ENCODE peak calls at places on chromosome 14, in four cellular contexts. O is K562, V is GM12878, M is SK-N-SH. T is an unnamed sample.

GRCh38 chr14:79551591-79551990 is 659.7 kb downstream of the DIO2 start:
- DNase-seq in O (no peak), V (no peak), M (no peak), T (no peak)

GRCh38 chr14:52020315-52020714 is 31.0 kb downstream of the RTRAF start:
- DNase-seq in O (no peak), V (no peak), M (no peak), T (no peak)

GRCh38 chr14:50941151-50941550 is 3.1 kb downstream of the PYGL start:
- DNase-seq in O (no peak), V (no peak), M (no peak), T (no peak)

GRCh38 chr14:105473677-105474477 is 744 bp upstream of the CRIP2 start:
- DNase-seq in O (peak; percentile 85), V (no peak), M (peak; percentile 85), T (peak; percentile 79)

GRCh38 chr14:103155013-103155412 is 31.8 kb downstream of the TNFAIP2 start:
- DNase-seq in O (no peak), V (no peak), M (peak; percentile 77), T (no peak)

GRCh38 chr14:89366580-89367448 is 50.2 kb downstream of the FOXN3 start:
- DNase-seq in O (no peak), V (no peak), M (no peak), T (no peak)

GRCh38 chr14:64191756-64192155 is 102.4 kb downstream of the ESR2 start:
- DNase-seq in O (no peak), V (no peak), M (no peak), T (no peak)

GRCh38 chr14:71341160-71341559 is 433.9 kb downstream of the PCNX1 start:
- DNase-seq in O (no peak), V (no peak), M (no peak), T (no peak)

GRCh38 chr14:97978336-97978735 is 1181.2 kb downstream of the VRK1 start:
- DNase-seq in O (no peak), V (no peak), M (peak; percentile 56), T (no peak)

GRCh38 chr14:23953464-23954278 is at the start of gene DHRS4:
- DNase-seq in O (peak; percentile 70), V (peak; percentile 47), M (peak; percentile 91), T (peak; percentile 64)

GRCh38 chr14:69845787-69846186 is 33.4 kb upstream of the SMOC1 start:
- DNase-seq in O (no peak), V (no peak), M (no peak), T (no peak)

GRCh38 chr14:58072288-58073071 is 79.5 kb downstream of the ARMH4 start:
- DNase-seq in O (peak; percentile 49), V (peak; percentile 13), M (peak; percentile 46), T (peak; percentile 23)

GRCh38 chr14:56794088-56794556 is 16.2 kb downstream of the OTX2 start:
- DNase-seq in O (no peak), V (no peak), M (no peak), T (no peak)

GRCh38 chr14:100581228-100582145 is 5.7 kb downstream of the BEGAIN start:
- DNase-seq in O (no peak), V (no peak), M (peak; percentile 72), T (no peak)

GRCh38 chr14:75469164-75469563 is 41.3 kb downstream of the JDP2 start:
- DNase-seq in O (no peak), V (no peak), M (no peak), T (no peak)

GRCh38 chr14:52801014-52801708 is 9.8 kb upstream of the GNPNAT1 start:
- DNase-seq in O (no peak), V (no peak), M (no peak), T (no peak)

GRCh38 chr14:70567791-70568190 is 32.7 kb downstream of the MED6 start:
- DNase-seq in O (peak; percentile 10), V (no peak), M (peak; percentile 17), T (no peak)

GRCh38 chr14:47300801-47301200 is 374.6 kb downstream of the MDGA2 start:
- DNase-seq in O (no peak), V (no peak), M (no peak), T (no peak)

GRCh38 chr14:50379563-50379962 is 17.1 kb downstream of the CDKL1 start:
- DNase-seq in O (no peak), V (no peak), M (no peak), T (no peak)

GRCh38 chr14:85313801-85314207 is 216.1 kb upstream of the FLRT2 start:
- DNase-seq in O (no peak), V (no peak), M (no peak), T (no peak)

GRCh38 chr14:101557811-101558738 is 3.2 kb upstream of the DIO3 start:
- DNase-seq in O (no peak), V (no peak), M (peak; percentile 40), T (no peak)

DNA sequence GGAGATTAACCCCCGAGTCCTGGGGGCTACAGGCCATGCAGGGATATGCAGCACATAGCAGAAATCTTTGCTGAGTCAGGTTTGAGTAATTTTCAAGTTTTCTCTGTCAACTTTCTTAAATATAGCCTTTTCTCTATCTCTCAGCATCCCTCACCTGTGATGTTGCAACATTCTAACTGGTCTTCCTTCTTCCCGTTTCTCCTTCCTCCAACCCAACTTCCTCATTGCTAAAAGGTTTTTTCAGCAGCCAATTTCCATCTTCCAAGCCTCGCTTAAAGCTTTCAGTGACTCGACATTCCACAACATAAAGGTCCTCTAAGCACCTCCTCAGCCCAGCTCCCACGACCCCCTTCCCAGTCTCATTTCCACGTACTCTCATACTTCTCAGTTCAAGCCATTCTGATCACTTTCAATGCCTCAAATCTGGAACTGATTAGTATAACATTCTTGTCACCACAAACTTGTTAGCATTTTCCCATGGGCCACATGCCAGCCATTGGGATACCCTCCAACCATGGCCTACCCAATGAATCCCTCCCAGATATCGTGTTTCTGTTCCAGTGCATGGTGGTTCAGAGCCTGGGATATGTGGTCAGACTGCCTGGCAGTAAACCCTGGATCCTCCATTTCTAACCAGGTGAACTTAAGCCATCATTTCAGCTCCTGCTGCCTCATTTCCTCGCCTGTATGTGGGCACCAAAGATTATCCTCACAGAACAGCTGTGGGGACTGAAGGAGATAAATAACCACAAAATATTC is 65.9 kb downstream of the KCNK10 start:
- DNase-seq in O (no peak), V (no peak), M (no peak), T (no peak)
- TF ChIP-seq TAF1 in O (no peak), V (no peak), M (no peak), T (no peak)

GRCh38 chr14:33512201-33512600 is 438.7 kb downstream of the EGLN3 start:
- DNase-seq in O (no peak), V (no peak), M (no peak), T (no peak)
- TF ChIP-seq TAF1 in O (no peak), V (no peak), M (no peak), T (no peak)

GRCh38 chr14:21534576-21534975 is 8.4 kb upstream of the SALL2 start:
- DNase-seq in O (no peak), V (no peak), M (no peak), T (no peak)
- TF ChIP-seq TAF1 in O (no peak), V (no peak), M (no peak), T (no peak)

GRCh38 chr14:32200368-32201195 is 1.3 kb upstream of the RNU6-7 start:
- DNase-seq in O (no peak), V (no peak), M (no peak), T (no peak)

GRCh38 chr14:32201196-32201815 is 539 bp upstream of the RNU6-7 start:
- DNase-seq in O (peak; percentile 85), V (no peak), M (peak; percentile 84), T (peak; percentile 32)

GRCh38 chr14:32201816-32202467 is at the start of gene RNU6-7:
- DNase-seq in O (no peak), V (no peak), M (peak; percentile 33), T (no peak)

GRCh38 chr14:32193532-32193931 is 8.3 kb upstream of the RNU6-7 start:
- DNase-seq in O (no peak), V (no peak), M (no peak), T (no peak)

DNA sequence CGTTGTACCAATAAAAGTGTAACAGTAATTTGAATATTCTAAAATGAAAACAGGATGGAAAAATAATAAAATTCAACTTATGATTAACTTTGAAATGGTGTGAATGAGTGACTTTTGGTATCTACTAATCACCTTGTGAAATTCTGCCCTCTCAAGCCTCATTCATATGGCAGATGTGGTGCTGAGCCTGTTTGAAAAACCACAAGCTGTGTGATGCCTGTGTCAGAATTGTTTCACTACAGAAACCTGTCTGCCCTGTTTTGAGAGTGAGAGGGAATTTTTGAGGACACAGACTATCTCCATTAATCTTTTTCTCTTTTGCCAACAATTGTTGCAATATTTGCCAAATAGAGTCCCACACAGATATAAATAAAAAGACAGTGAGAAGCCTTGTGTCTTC is 3.9 kb upstream of the RNU6-7 start:
- DNase-seq in O (no peak), V (no peak), M (no peak), T (no peak)
- TF ChIP-seq TAF1 in O (no peak), V (no peak), M (no peak), T (no peak)

DNA sequence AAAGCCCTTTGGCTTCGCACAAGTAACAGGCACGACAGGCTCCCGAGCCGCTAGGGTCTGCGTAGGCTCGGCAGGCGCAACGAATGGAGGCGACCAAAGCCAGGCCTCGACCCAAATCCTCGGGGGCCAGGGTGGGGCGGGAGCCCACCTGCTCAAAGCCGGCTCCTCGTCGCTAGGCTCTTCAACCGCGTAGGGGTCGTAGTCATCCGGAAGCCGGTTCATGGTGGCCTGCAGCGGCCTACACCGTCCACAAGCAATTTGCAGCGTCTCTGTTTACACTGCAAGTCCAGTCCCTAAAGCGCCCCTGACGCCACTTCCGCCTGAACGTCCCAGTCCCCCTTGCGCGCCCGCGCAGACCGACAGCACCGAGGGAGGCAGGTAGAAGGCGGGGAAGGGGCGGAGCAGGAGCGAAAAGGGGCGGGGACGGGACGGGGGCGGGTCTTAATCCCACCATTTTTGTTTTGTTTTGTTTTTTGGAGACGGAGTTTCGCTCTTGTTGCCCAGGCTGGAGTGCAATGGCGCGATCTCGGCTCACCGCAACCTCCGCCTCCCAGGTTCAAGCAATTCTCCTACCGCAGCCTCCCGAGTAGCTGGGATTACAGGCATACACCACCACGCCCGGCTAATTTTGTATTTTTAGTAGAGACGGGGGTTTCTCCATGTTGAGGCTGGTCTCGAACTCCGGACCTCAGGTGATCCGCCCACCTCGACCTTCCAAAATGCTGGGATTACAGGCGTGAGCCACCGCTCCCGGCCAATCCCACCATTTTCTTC is at the start of gene EAPP:
- DNase-seq in O (peak; percentile 90), V (peak; percentile 80), M (peak; percentile 96), T (peak; percentile 96)
- TF ChIP-seq TAF1 in O (peak; percentile 64), V (peak; percentile 40), M (peak; percentile 64), T (peak; percentile 46)

GRCh38 chr14:60594077-60594476 is 55.2 kb downstream of the SIX1 start:
- DNase-seq in O (no peak), V (no peak), M (no peak), T (no peak)

GRCh38 chr14:60585676-60586075 is 63.6 kb downstream of the SIX1 start:
- DNase-seq in O (no peak), V (no peak), M (no peak), T (no peak)

GRCh38 chr14:60589442-60589841 is 59.8 kb downstream of the SIX1 start:
- DNase-seq in O (no peak), V (no peak), M (no peak), T (no peak)

GRCh38 chr14:60590907-60591510 is 58.3 kb downstream of the SIX1 start:
- DNase-seq in O (no peak), V (no peak), M (no peak), T (no peak)
- TF ChIP-seq TAF1 in O (no peak), V (no peak), M (no peak), T (no peak)

GRCh38 chr14:99568567-99569560 is 35.1 kb downstream of the CCDC85C start:
- DNase-seq in O (peak; percentile 19), V (no peak), M (no peak), T (no peak)
- TF ChIP-seq TAF1 in O (no peak), V (no peak), M (no peak), T (no peak)